ENCODE peak calls at places on chromosomes 5 and 9, in six cellular contexts. O is GM12865, V is breast epithelium, R is astrocyte of the spinal cord, H is AG09319, I is A549. A is an unnamed sample.

GRCh38 chr5:142016576-142016975 is 3.7 kb upstream of the GNPDA1 start:
- DNase-seq in R (no peak), V (no peak), O (peak), I (no peak), H (no peak), A (no peak)

GRCh38 chr5:150138551-150139265 is 16.9 kb downstream of the PDGFRB start:
- DNase-seq in H (no peak), O (no peak), I (no peak), V (no peak), R (peak), A (no peak)

GRCh38 chr9:88258012-88258411 is 119.7 kb upstream of the SPATA31C2 start:
- DNase-seq in H (peak), I (no peak), O (no peak), V (peak), R (peak), A (no peak)

GRCh38 chr5:133439859-133440258 is 172.5 kb downstream of the FSTL4 start:
- DNase-seq in H (no peak), I (no peak), V (no peak), R (no peak), O (no peak), A (no peak)

GRCh38 chr5:130189961-130190360 is 285.7 kb downstream of the CHSY3 start:
- DNase-seq in O (no peak), H (no peak), V (no peak), I (no peak), R (no peak), A (no peak)

GRCh38 chr5:43061352-43061751 is 21.2 kb upstream of the ANXA2R start:
- DNase-seq in H (no peak), O (no peak), V (no peak), R (peak), I (no peak), A (no peak)

GRCh38 chr5:150411245-150411979 is 1.3 kb downstream of the CD74 start:
- DNase-seq in V (no peak), H (no peak), R (no peak), I (no peak), O (peak), A (no peak)

GRCh38 chr5:111461934-111462333 is 50.4 kb downstream of the STARD4 start:
- DNase-seq in I (no peak), H (no peak), R (no peak), V (no peak), O (peak), A (no peak)

GRCh38 chr5:178474562-178475184 is 115.5 kb downstream of the COL23A1 start:
- DNase-seq in O (no peak), R (no peak), H (no peak), V (no peak), I (no peak), A (no peak)

GRCh38 chr5:78008356-78008967 is 232.3 kb upstream of the TBCA start:
- DNase-seq in O (peak), R (peak), I (peak), V (no peak), H (peak), A (peak)

GRCh38 chr5:134140530-134141201 is 26.2 kb downstream of the TCF7 start:
- DNase-seq in V (peak), R (peak), O (peak), H (no peak), I (peak), A (peak)

GRCh38 chr5:77101298-77101697 is 14.2 kb upstream of the ZBED3 start:
- DNase-seq in H (no peak), V (no peak), I (no peak), R (peak), O (no peak), A (no peak)

GRCh38 chr5:172303090-172303995 is 19.8 kb upstream of the UBTD2 start:
- DNase-seq in H (no peak), I (no peak), O (no peak), R (peak), V (no peak), A (no peak)

GRCh38 chr9:93098236-93098946 is 2.4 kb downstream of the CARD19 start:
- DNase-seq in I (peak), V (peak), O (peak), H (peak), R (peak), A (no peak)

GRCh38 chr5:66143473-66144073 is 527 bp upstream of the SREK1 start:
- DNase-seq in V (no peak), H (no peak), R (no peak), O (no peak), I (no peak), A (no peak)

GRCh38 chr5:149282027-149282965 is 10.6 kb downstream of the AFAP1L1 start:
- DNase-seq in O (no peak), I (no peak), H (no peak), V (no peak), R (no peak), A (no peak)

GRCh38 chr5:115930630-115931337 is 31.5 kb upstream of the LVRN start:
- DNase-seq in O (no peak), R (no peak), H (no peak), V (no peak), I (no peak), A (no peak)

GRCh38 chr5:174612686-174613085 is 111.7 kb upstream of the MSX2 start:
- DNase-seq in H (no peak), R (no peak), I (peak), V (no peak), O (no peak), A (no peak)

GRCh38 chr9:95494416-95495371 is 22.1 kb downstream of the PTCH1 start:
- DNase-seq in I (no peak), R (peak), V (no peak), H (no peak), O (peak), A (peak)

GRCh38 chr5:96747718-96748117 is 60.0 kb downstream of the ERAP1 start:
- DNase-seq in I (no peak), H (no peak), R (no peak), V (no peak), O (no peak), A (no peak)

GRCh38 chr9:132806723-132807421 is 71.2 kb downstream of the AK8 start:
- DNase-seq in H (no peak), V (peak), R (no peak), I (no peak), O (no peak), A (no peak)

GRCh38 chr5:128284236-128284635 is 200.7 kb downstream of the SLC12A2 start:
- DNase-seq in I (no peak), O (no peak), V (no peak), R (no peak), H (no peak), A (no peak)

GRCh38 chr5:11851402-11851801 is 52.8 kb downstream of the CTNND2 start:
- DNase-seq in O (no peak), V (peak), H (no peak), I (no peak), R (peak), A (no peak)

GRCh38 chr5:96931605-96932004 is 4.3 kb upstream of the LNPEP start:
- DNase-seq in I (no peak), V (no peak), R (no peak), O (peak), H (no peak), A (no peak)

GRCh38 chr5:158727771-158728311 is 371.9 kb downstream of the EBF1 start:
- DNase-seq in O (no peak), R (no peak), V (no peak), I (no peak), H (no peak), A (no peak)

GRCh38 chr5:176407456-176408244 is 8.7 kb downstream of the CLTB start:
- DNase-seq in H (no peak), I (no peak), V (no peak), R (no peak), O (no peak), A (no peak)

GRCh38 chr9:93092171-93092991 is 3.6 kb upstream of the CARD19 start:
- DNase-seq in I (no peak), R (no peak), V (no peak), O (no peak), H (no peak), A (no peak)

GRCh38 chr9:136234597-136234996 is 11.0 kb downstream of the QSOX2 start:
- DNase-seq in V (no peak), I (no peak), R (no peak), H (no peak), O (no peak), A (no peak)
- TF ChIP-seq CTCF in V (no peak), I (no peak), R (no peak), H (no peak), O (no peak), A (no peak)

DNA sequence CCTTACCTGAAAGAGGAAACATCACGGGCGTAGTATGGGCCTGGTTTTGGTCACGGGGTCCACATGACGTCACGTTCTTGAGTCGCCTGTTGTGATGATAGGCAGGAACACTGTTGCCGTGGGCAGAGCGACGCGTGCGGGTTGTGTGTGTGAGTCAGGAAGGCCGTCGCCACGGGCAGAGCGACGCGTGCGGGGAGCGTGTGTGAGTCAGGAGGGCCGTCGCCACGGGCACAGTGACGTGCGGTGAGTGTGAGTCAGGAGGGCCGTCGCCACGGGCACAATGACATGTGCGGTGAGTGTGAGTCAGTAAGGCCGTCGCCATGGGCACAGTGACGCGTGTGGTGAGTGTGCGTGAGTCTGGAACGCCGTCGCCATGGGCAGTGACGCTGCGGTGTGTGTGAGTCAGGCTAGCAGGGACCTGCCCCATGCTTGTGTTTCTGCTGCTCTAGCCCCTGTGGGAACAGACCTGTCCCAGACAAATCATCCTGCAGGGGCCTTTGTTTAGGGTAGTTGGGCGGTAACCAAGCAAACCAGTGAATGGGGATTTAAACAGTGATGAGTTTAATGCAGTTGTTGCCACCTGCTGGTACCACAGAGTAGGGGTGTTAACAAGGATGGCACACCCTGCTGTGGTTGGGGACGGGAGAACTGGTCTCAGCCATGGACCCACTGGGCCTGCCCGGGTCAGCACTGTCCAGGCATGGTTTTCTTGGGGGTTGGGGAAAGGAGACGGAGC is 19.8 kb downstream of the TRIP13 start:
- DNase-seq in I (peak), H (peak), R (peak), V (peak), O (no peak), A (no peak)
- TF ChIP-seq CTCF in I (peak), H (no peak), R (peak), V (no peak), O (no peak), A (no peak)

GRCh38 chr9:131438190-131438589 is 44.3 kb downstream of the PRRC2B start:
- DNase-seq in I (no peak), O (no peak), R (no peak), V (no peak), H (no peak), A (no peak)

GRCh38 chr9:131436865-131437271 is 43.0 kb downstream of the PRRC2B start:
- DNase-seq in I (no peak), H (no peak), V (no peak), R (no peak), O (no peak), A (no peak)

GRCh38 chr9:131439224-131439623 is 45.3 kb downstream of the PRRC2B start:
- DNase-seq in I (no peak), O (no peak), V (no peak), R (no peak), H (no peak), A (no peak)

GRCh38 chr9:131434673-131435072 is 40.8 kb downstream of the PRRC2B start:
- DNase-seq in H (no peak), I (no peak), V (no peak), O (no peak), R (no peak), A (no peak)

GRCh38 chr9:131436386-131436785 is 42.5 kb downstream of the PRRC2B start:
- DNase-seq in I (no peak), R (peak), V (no peak), H (no peak), O (no peak), A (no peak)
- TF ChIP-seq CTCF in I (no peak), R (no peak), V (no peak), H (no peak), O (no peak), A (no peak)

GRCh38 chr5:72472666-72473422 is 34.4 kb downstream of the ZNF366 start:
- DNase-seq in H (no peak), O (no peak), R (no peak), V (no peak), I (no peak), A (no peak)
- TF ChIP-seq CTCF in H (no peak), O (no peak), R (no peak), V (no peak), I (no peak), A (no peak)

GRCh38 chr5:74124826-74125225 is 498.8 kb downstream of the ARHGEF28 start:
- DNase-seq in H (no peak), R (no peak), V (no peak), O (no peak), I (no peak), A (no peak)

GRCh38 chr5:74130141-74130897 is 504.3 kb downstream of the ARHGEF28 start:
- DNase-seq in V (no peak), I (no peak), H (no peak), O (no peak), R (no peak), A (no peak)

GRCh38 chr5:74131256-74131655 is 505.3 kb downstream of the ARHGEF28 start:
- DNase-seq in V (no peak), I (no peak), O (no peak), H (no peak), R (no peak), A (no peak)

GRCh38 chr5:74126294-74126693 is 500.3 kb downstream of the ARHGEF28 start:
- DNase-seq in H (no peak), O (no peak), R (no peak), V (no peak), I (no peak), A (no peak)

GRCh38 chr5:74127377-74128338 is 501.7 kb downstream of the ARHGEF28 start:
- DNase-seq in R (peak), O (no peak), I (peak), V (no peak), H (no peak), A (no peak)
- TF ChIP-seq CTCF in R (peak), O (no peak), I (peak), V (peak), H (peak), A (no peak)

GRCh38 chr5:39426136-39426535 is 1.4 kb upstream of the DAB2 start:
- DNase-seq in I (no peak), R (no peak), H (no peak), V (no peak), O (no peak), A (no peak)

GRCh38 chr5:39427225-39427624 is 2.4 kb upstream of the DAB2 start:
- DNase-seq in I (no peak), R (peak), O (no peak), V (no peak), H (no peak), A (no peak)

GRCh38 chr5:39423331-39423751 is 1.4 kb downstream of the DAB2 start:
- DNase-seq in R (no peak), I (no peak), H (no peak), O (no peak), V (no peak), A (no peak)

GRCh38 chr5:39422886-39423285 is 1.9 kb downstream of the DAB2 start:
- DNase-seq in R (no peak), O (no peak), V (no peak), I (no peak), H (no peak), A (no peak)

DNA sequence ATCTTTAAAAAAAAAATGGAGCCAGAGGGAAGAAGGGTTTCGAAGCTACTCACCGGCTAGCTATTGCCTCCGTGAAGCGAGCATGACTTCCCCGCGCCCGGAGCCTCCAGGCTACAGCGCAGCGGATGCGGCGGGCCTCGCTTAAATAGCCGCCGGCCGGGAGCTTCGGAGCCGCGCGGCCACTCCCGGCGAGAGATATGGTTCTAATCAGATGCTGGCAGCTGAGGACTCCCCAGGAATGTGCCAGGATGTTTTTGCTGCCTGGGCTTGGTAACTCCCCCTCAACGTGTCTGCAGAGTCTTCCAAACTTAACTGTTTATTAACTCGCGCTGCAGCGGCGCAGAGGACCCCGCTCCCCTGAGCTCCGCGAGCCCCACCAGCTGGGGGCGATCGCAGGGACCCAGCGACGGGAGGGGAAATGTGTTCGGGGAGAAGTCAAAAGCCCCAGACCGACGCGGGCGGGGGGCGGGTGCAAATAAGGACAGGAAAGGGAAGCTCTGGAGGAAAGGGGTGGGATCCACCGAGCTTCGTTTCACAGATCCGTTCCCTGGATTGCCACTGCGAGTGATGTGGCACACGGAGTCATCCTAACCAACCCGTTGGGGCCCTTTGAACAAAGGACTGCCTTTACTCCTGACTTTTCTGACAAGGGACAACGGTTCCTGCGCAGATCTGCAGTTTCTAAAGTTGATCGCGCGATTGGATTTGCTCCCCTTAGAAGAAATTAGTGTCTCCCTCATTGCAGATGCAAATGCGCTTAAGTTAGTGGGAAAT is at the start of gene DAB2:
- DNase-seq in I (peak), O (no peak), V (peak), R (peak), H (peak), A (no peak)
- TF ChIP-seq CTCF in I (peak), O (no peak), V (peak), R (peak), H (peak), A (peak)

GRCh38 chr9:126205260-126205659 is 121.4 kb upstream of the MVB12B start:
- DNase-seq in H (no peak), V (no peak), R (no peak), O (no peak), I (no peak), A (no peak)

GRCh38 chr9:126204708-126205225 is 121.9 kb upstream of the MVB12B start:
- DNase-seq in R (no peak), O (no peak), V (no peak), I (no peak), H (no peak), A (no peak)

GRCh38 chr9:126204197-126204596 is 122.4 kb upstream of the MVB12B start:
- DNase-seq in H (no peak), V (no peak), R (no peak), I (no peak), O (no peak), A (no peak)

GRCh38 chr9:126206099-126206498 is 120.5 kb upstream of the MVB12B start:
- DNase-seq in I (no peak), V (no peak), H (no peak), R (no peak), O (no peak), A (no peak)

GRCh38 chr9:126203313-126203712 is 123.3 kb upstream of the MVB12B start:
- DNase-seq in V (no peak), R (no peak), H (no peak), I (no peak), O (no peak), A (no peak)
- TF ChIP-seq CTCF in V (no peak), R (no peak), H (no peak), I (no peak), O (peak), A (no peak)

GRCh38 chr9:134943411-134943810 is 25.7 kb upstream of the FCN1 start:
- DNase-seq in V (no peak), O (no peak), R (no peak), I (no peak), H (no peak), A (no peak)
- TF ChIP-seq CTCF in V (no peak), O (no peak), R (no peak), I (no peak), H (no peak), A (no peak)